ENCODE peak calls at places on chromosome 7, in nine cellular contexts. T is A549, Q is spleen, L is right lobe of liver, S is tibial nerve, E is heart left ventricle, F is ovary, N is sigmoid colon, K is GM12892. W is an unnamed sample.

GRCh38 chr7:44244282-44244681 is 43.5 kb downstream of the YKT6 start:
- DNase-seq in K (peak), E (no peak), S (no peak), Q (no peak), T (peak), N (no peak), F (no peak), L (no peak), W (peak)

GRCh38 chr7:31775511-31775910 is 88.5 kb downstream of the PPP1R17 start:
- DNase-seq in S (no peak), K (no peak), F (no peak), E (no peak), Q (no peak), L (no peak), T (no peak), N (no peak), W (no peak)

GRCh38 chr7:97771576-97771975 is 39.7 kb downstream of the TAC1 start:
- DNase-seq in S (no peak), N (no peak), T (no peak), E (no peak), F (no peak), Q (no peak), L (no peak), K (no peak), W (no peak)

GRCh38 chr7:38671901-38672559 is 40.9 kb upstream of the AMPH start:
- DNase-seq in Q (no peak), E (no peak), K (no peak), T (no peak), S (no peak), N (no peak), F (no peak), L (no peak), W (no peak)

GRCh38 chr7:124072603-124073324 is 39.9 kb upstream of the TMEM229A start:
- DNase-seq in F (no peak), T (no peak), S (no peak), E (no peak), Q (no peak), L (no peak), K (no peak), N (no peak), W (no peak)

GRCh38 chr7:64878684-64879083 is 24.4 kb upstream of the ZNF273 start:
- DNase-seq in N (no peak), K (no peak), S (no peak), F (no peak), Q (no peak), E (no peak), T (no peak), L (no peak), W (no peak)

GRCh38 chr7:38831262-38831661 is 77.7 kb downstream of the VPS41 start:
- DNase-seq in N (no peak), L (no peak), F (no peak), Q (no peak), E (no peak), T (no peak), S (no peak), K (no peak), W (no peak)

GRCh38 chr7:30159698-30160143 is 24.9 kb downstream of the MTURN start:
- DNase-seq in Q (peak), K (no peak), F (no peak), E (peak), T (no peak), N (no peak), S (no peak), L (no peak), W (peak)

GRCh38 chr7:127782075-127782474 is 130.1 kb downstream of the SND1 start:
- DNase-seq in K (no peak), Q (no peak), N (no peak), T (no peak), F (no peak), S (no peak), E (no peak), L (no peak), W (no peak)

GRCh38 chr7:75987805-75988630 is 6.4 kb downstream of the TMEM120A start:
- DNase-seq in S (no peak), N (peak), K (no peak), L (no peak), Q (peak), T (no peak), E (no peak), F (peak), W (no peak)

GRCh38 chr7:144786522-144786921 is 49.3 kb downstream of the TPK1 start:
- DNase-seq in F (no peak), Q (no peak), T (no peak), E (no peak), N (no peak), L (no peak), S (no peak), K (no peak), W (no peak)

GRCh38 chr7:98157761-98158160 is 51.1 kb downstream of the LMTK2 start:
- DNase-seq in K (no peak), S (no peak), Q (no peak), F (no peak), L (no peak), T (no peak), N (no peak), E (no peak), W (no peak)

GRCh38 chr7:70619130-70619529 is 512.8 kb upstream of the GALNT17 start:
- DNase-seq in L (no peak), T (no peak), N (no peak), S (no peak), Q (no peak), K (no peak), E (no peak), F (no peak), W (no peak)

GRCh38 chr7:154646126-154647013 is 356.6 kb downstream of the PAXIP1 start:
- DNase-seq in L (no peak), F (no peak), E (no peak), S (no peak), K (no peak), T (no peak), N (no peak), Q (no peak), W (no peak)

GRCh38 chr7:43942997-43943701 is 16.9 kb downstream of the UBE2D4 start:
- DNase-seq in N (peak), L (no peak), S (no peak), K (no peak), T (no peak), F (no peak), Q (no peak), E (no peak), W (no peak)

GRCh38 chr7:123580406-123581161 is 21.0 kb upstream of the ASB15 start:
- DNase-seq in Q (no peak), K (no peak), F (no peak), L (no peak), N (no peak), E (no peak), T (no peak), S (no peak), W (no peak)

GRCh38 chr7:10412426-10413019 is 561.1 kb upstream of the PHF14 start:
- DNase-seq in K (no peak), E (no peak), L (peak), T (peak), F (no peak), S (no peak), Q (no peak), N (no peak), W (peak)

GRCh38 chr7:92925876-92926696 is 89.7 kb upstream of the CDK6 start:
- DNase-seq in T (no peak), N (no peak), L (no peak), K (no peak), Q (no peak), E (no peak), S (no peak), F (no peak), W (no peak)

GRCh38 chr7:76272872-76273271 is 29.6 kb upstream of the HSPB1 start:
- DNase-seq in N (no peak), L (no peak), K (no peak), E (no peak), T (no peak), Q (no peak), F (no peak), S (no peak), W (no peak)

GRCh38 chr7:106196460-106197021 is 84.4 kb upstream of the SYPL1 start:
- DNase-seq in E (no peak), S (no peak), F (no peak), T (no peak), L (peak), Q (no peak), K (no peak), N (no peak), W (no peak)

GRCh38 chr7:11427686-11428273 is 404.2 kb downstream of the THSD7A start:
- DNase-seq in F (no peak), K (no peak), N (no peak), S (no peak), L (no peak), Q (no peak), T (peak), E (no peak), W (peak)

GRCh38 chr7:27636326-27637006 is 26.2 kb downstream of the HIBADH start:
- DNase-seq in K (no peak), Q (no peak), T (no peak), S (no peak), F (no peak), L (no peak), E (no peak), N (no peak), W (no peak)

GRCh38 chr7:1093506-1093850 is 5.6 kb downstream of the GPER1 start:
- DNase-seq in E (no peak), N (no peak), Q (no peak), K (no peak), S (no peak), T (no peak), F (no peak), L (no peak), W (no peak)

GRCh38 chr7:2701832-2702593 is 14.0 kb downstream of the AMZ1 start:
- DNase-seq in E (peak), Q (no peak), T (no peak), L (peak), S (peak), K (no peak), F (peak), N (peak), W (no peak)

GRCh38 chr7:15016315-15016667 is 113.7 kb upstream of the DGKB start:
- DNase-seq in K (no peak), S (no peak), E (no peak), N (no peak), L (no peak), T (no peak), Q (no peak), F (no peak), W (no peak)

GRCh38 chr7:135653285-135654080 is 8.8 kb upstream of the STMP1 start:
- DNase-seq in Q (no peak), N (no peak), K (no peak), S (no peak), L (no peak), T (no peak), E (no peak), F (no peak), W (no peak)

GRCh38 chr7:10684606-10685005 is 289.1 kb upstream of the PHF14 start:
- DNase-seq in S (no peak), F (no peak), E (no peak), Q (no peak), K (no peak), L (no peak), N (no peak), T (no peak), W (no peak)

GRCh38 chr7:54917613-54918406 is 101.0 kb upstream of the EGFR start:
- DNase-seq in L (peak), Q (no peak), K (no peak), F (no peak), T (no peak), S (no peak), E (no peak), N (no peak), W (no peak)

GRCh38 chr7:151888716-151889115 is 11.8 kb upstream of the PRKAG2 start:
- DNase-seq in S (no peak), F (peak), L (peak), E (no peak), Q (no peak), K (no peak), N (peak), T (no peak), W (no peak)

GRCh38 chr7:149253665-149254064 is 8.3 kb upstream of the ZNF783 start:
- DNase-seq in L (no peak), T (no peak), K (no peak), F (no peak), N (no peak), S (no peak), E (no peak), Q (no peak), W (no peak)

GRCh38 chr7:43114451-43114765 is 2.0 kb downstream of the HECW1 start:
- DNase-seq in K (no peak), Q (no peak), T (no peak), N (no peak), L (no peak), S (no peak), F (no peak), E (no peak), W (no peak)

GRCh38 chr7:66500087-66500486 is 128.6 kb upstream of the KCTD7 start:
- DNase-seq in N (peak), L (no peak), K (no peak), T (no peak), Q (peak), F (no peak), E (no peak), S (no peak), W (peak)

GRCh38 chr7:135249901-135250300 is 16.3 kb downstream of the STRA8 start:
- DNase-seq in F (no peak), T (no peak), E (no peak), Q (no peak), N (peak), L (no peak), S (no peak), K (no peak), W (no peak)

GRCh38 chr7:156014808-156015207 is 202.5 kb upstream of the SHH start:
- DNase-seq in E (no peak), Q (no peak), S (no peak), T (no peak), F (no peak), K (no peak), N (no peak), L (no peak), W (no peak)

DNA sequence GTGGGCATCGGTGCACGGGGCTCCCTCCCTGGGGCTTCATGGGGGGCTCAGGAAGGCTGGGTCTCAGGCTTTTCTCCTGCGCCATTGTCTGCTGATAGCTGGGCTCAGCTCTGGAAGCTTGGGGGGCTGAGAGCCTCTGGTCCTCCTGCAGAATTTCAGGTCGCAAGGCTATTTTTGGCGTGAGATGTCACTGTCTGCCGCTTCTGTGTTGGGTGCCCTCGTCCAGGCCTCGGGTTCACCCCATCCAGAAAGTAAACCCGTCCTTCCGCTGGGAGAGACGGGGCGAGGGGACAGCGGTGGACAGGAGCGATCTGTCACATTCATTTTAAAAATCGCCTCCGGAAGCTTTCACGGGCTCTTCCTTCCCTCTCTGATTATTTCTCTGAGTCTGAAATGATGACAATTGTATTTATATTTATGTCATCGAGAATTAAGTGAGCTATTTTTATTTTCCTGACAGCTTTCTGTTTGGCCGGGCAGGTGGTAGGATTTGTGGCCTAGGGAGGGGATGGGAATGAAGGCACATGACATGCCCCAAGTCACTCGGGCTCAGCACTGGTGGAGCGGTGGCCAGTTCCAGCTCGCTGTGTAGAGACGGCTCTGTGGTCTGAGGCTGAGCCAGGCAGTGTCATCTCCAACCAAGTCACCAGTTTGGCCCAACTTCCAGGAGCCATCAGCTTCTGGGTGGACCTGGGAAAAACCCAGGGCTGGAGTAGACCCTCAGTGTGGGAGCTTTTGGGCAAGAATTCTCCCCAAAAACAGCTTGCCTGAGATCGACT is 40.6 kb upstream of the AP5Z1 start:
- DNase-seq in T (no peak), N (no peak), E (no peak), S (no peak), K (no peak), L (no peak), Q (no peak), F (no peak), W (no peak)
- TF ChIP-seq POLR2A in T (no peak), N (no peak), E (no peak), S (no peak), K (no peak), L (no peak), Q (no peak), F (no peak), W (no peak)

DNA sequence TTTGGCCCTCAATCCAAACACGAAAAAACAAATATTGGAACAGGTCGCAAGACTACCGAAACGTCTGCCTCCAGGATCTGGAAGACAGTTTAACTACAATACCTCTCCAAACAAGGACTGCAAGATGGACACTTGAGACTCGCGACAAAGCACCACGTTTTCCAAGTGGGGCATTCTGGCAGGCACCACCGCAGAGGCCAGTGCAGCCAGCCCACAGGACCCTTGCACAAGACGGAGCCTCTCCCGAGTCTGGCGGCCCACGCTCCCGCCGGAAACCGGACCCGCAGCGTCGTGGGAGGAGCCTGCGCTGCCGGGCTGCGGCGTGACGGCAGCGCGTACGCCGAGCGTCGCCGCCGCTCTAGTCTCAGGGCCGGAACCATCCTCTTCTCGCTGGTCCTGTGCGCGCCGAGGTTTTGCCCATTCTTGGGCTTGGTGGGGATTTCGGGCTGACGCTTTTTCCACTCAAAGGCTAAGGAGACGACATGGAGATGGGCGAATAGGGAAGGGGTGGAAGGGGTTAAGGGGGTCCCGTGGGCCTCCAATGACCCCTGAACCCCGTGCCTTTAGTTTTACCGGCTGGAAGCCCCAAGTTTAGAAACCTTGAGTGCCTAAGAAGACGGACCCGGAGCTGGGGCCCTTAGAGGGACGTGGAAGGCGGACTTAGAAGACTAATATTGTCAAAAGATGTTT is at the start of gene ORC5:
- DNase-seq in E (peak), N (peak), L (peak), T (peak), S (peak), Q (peak), K (peak), F (peak), W (peak)
- TF ChIP-seq POLR2A in E (peak), N (peak), L (peak), T (peak), S (peak), Q (peak), K (peak), F (peak), W (peak)

DNA sequence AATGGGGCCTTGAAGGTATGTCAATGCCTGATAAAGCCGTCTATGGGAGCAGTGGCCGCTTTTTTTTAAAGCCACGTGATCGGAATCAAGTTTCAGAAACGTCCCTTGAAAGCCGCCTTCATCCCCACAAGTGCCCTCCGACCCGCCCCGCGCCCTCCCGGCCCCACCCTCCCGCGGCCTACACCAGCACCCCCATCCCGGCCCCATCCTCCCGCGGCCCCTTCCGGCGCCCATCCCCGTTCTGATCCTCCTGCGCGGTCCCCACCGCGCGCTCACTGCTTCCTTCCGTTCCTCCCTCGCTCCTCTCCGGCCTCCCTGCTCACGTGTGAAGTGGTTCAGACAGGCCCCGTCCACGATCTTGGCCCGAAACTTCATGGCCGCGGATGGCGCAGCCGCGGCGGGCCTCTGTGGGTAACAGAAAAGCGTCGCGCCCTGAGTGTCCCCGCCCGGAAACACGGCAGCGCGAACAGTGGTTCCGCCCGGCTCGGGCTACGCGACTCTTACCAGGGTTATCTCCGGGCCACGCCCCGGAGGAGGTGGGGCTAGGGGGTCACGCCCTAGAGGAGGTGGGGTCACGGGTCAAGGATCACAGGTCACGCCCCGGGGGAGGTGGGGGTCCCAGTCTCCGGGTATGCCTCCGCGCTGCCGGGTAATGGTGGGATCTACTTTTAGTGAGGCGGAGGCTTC is at the start of gene HUS1:
- DNase-seq in N (peak), F (peak), L (peak), E (peak), K (peak), T (peak), S (peak), Q (peak), W (peak)
- TF ChIP-seq POLR2A in N (peak), F (peak), L (peak), E (peak), K (peak), T (peak), S (peak), Q (peak), W (peak)

GRCh38 chr7:102433319-102434038 is at the start of gene ORAI2:
- DNase-seq in E (peak), K (peak), L (peak), F (peak), Q (peak), T (peak), S (peak), N (peak), W (peak)
- TF ChIP-seq POLR2A in E (peak), K (peak), L (no peak), F (peak), Q (no peak), T (peak), S (no peak), N (no peak), W (peak)

GRCh38 chr7:121023189-121023588 is 34.7 kb downstream of the CPED1 start:
- DNase-seq in K (no peak), N (no peak), Q (no peak), E (no peak), F (no peak), S (no peak), T (no peak), L (no peak), W (no peak)

GRCh38 chr7:121019018-121019417 is 30.5 kb downstream of the CPED1 start:
- DNase-seq in L (no peak), N (no peak), K (no peak), S (no peak), Q (no peak), E (no peak), F (no peak), T (no peak), W (no peak)

GRCh38 chr7:121021266-121021969 is 32.9 kb downstream of the CPED1 start:
- DNase-seq in S (no peak), K (no peak), E (no peak), N (no peak), F (no peak), T (no peak), L (no peak), Q (no peak), W (no peak)

GRCh38 chr7:121020243-121020642 is 31.7 kb downstream of the CPED1 start:
- DNase-seq in T (no peak), N (no peak), Q (no peak), S (no peak), E (no peak), F (no peak), K (no peak), L (no peak), W (no peak)

DNA sequence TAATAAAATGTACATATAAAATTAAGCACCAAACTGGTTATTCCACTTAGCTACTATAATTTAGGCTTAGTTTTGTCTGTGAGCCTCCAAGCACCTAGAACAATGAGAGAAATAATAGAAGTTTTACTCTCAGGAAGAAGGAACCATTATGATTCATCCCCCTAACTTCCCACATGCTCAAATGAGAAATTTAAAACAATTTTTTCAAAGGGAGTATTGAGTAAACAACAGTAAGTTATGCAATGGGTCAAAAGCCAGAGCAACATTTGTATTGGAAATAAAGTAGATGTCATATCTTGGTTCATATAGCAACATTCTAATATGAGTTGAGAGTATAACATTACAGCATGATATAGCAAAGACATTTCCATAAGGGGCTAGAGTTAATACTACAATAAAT is 32.1 kb downstream of the CPED1 start:
- DNase-seq in Q (no peak), F (no peak), T (no peak), L (no peak), K (no peak), E (no peak), S (no peak), N (no peak), W (no peak)
- TF ChIP-seq POLR2A in Q (no peak), F (no peak), T (no peak), L (no peak), K (no peak), E (no peak), S (no peak), N (no peak), W (no peak)

W was measured in erythroblast.